ENCODE peak calls at places on chromosome 11, in seven cellular contexts. V is stimulated activated CD8-positive, alpha-beta memory T cell treated with anti-CD3 and anti-CD28 coated beads, Interleukin-15, amount 100 ng/mL, for 24 hours; T is iris pigment epithelial cell; H is NCI-H69; G is K562; C is activated T-cell treated with anti-CD3 and anti-CD28 coated beads for 1 hour; R is SK-N-DZ. Z is an unnamed sample.

GRCh38 chr11:78646564-78647185 is 72.0 kb upstream of the NARS2 start:
- DNase-seq in R (peak), T (peak), V (peak), H (peak), G (peak), C (peak), Z (no peak)

GRCh38 chr11:79538775-79539174 is 97.9 kb upstream of the TENM4 start:
- DNase-seq in H (no peak), T (no peak), R (no peak), G (no peak), V (no peak), C (no peak), Z (no peak)

GRCh38 chr11:78564037-78564888 is 10.4 kb downstream of the NARS2 start:
- DNase-seq in G (peak), V (no peak), H (peak), C (no peak), T (peak), R (peak), Z (no peak)

GRCh38 chr11:107713009-107713408 is 1.2 kb upstream of the SLN start:
- DNase-seq in V (no peak), C (no peak), H (peak), R (no peak), T (no peak), G (no peak), Z (no peak)

GRCh38 chr11:112584674-112585073 is 324.0 kb upstream of the PLET1 start:
- DNase-seq in G (peak), T (no peak), V (no peak), C (no peak), H (peak), R (peak), Z (no peak)

GRCh38 chr11:64178203-64178602 is 7.8 kb upstream of the STIP1 start:
- DNase-seq in G (no peak), R (no peak), T (no peak), C (no peak), H (no peak), V (no peak), Z (no peak)

GRCh38 chr11:40445391-40445790 is 1014.1 kb downstream of the LRRC4C start:
- DNase-seq in G (no peak), T (no peak), H (no peak), C (no peak), R (no peak), V (no peak), Z (no peak)

GRCh38 chr11:128506999-128507591 is 80.3 kb downstream of the ETS1 start:
- DNase-seq in R (no peak), G (no peak), H (peak), V (no peak), C (no peak), T (peak), Z (no peak)

GRCh38 chr11:46121724-46122477 is 647 bp upstream of the PHF21A start:
- DNase-seq in C (peak), G (peak), R (peak), V (peak), H (peak), T (peak), Z (peak)

GRCh38 chr11:20541503-20541902 is 57.9 kb upstream of the SLC6A5 start:
- DNase-seq in T (no peak), V (no peak), C (no peak), R (peak), H (no peak), G (no peak), Z (no peak)

GRCh38 chr11:29093416-29093815 is 923.4 kb downstream of the KCNA4 start:
- DNase-seq in H (no peak), G (no peak), T (peak), V (no peak), R (no peak), C (no peak), Z (no peak)

GRCh38 chr11:128528294-128528693 is 59.1 kb downstream of the ETS1 start:
- DNase-seq in G (no peak), V (no peak), T (no peak), H (no peak), C (no peak), R (no peak), Z (no peak)